ENCODE peak calls at places on chromosomes 1 and 21, in seven cellular contexts. D is ureter, G is HCT116, Y is GM04503, T is HEK293T, M is NCI-H748 treated with DMSO at 0.1 percent for 48 hours, O is iPS-NIHi11. W is an unnamed sample.

GRCh38 chr1:32761253-32761877 is 55.8 kb downstream of the YARS1 start:
- DNase-seq in D (peak), G (peak), Y (no peak), T (no peak), M (no peak), O (no peak), W (no peak)

GRCh38 chr1:202112864-202113689 is 9.6 kb upstream of the GPR37L1 start:
- DNase-seq in D (no peak), G (no peak), Y (no peak), T (no peak), M (no peak), O (peak), W (no peak)

GRCh38 chr1:160489513-160490261 is 33.4 kb downstream of the SLAMF6 start:
- DNase-seq in D (no peak), G (no peak), Y (no peak), T (no peak), M (no peak), O (no peak), W (no peak)

GRCh38 chr1:241408170-241408569 is 51.2 kb upstream of the RGS7 start:
- DNase-seq in D (no peak), G (no peak), Y (no peak), T (no peak), M (peak), O (no peak), W (no peak)

GRCh38 chr1:183021405-183022201 is 1.6 kb upstream of the LAMC1 start:
- DNase-seq in D (no peak), G (no peak), Y (no peak), T (no peak), M (no peak), O (no peak), W (no peak)

GRCh38 chr21:33578214-33578613 is 10.3 kb downstream of the DONSON start:
- DNase-seq in D (no peak), G (no peak), Y (peak), T (no peak), M (no peak), O (no peak), W (no peak)

GRCh38 chr1:59788825-59789224 is 25.9 kb upstream of the HOOK1 start:
- DNase-seq in D (no peak), G (no peak), Y (no peak), T (no peak), M (no peak), O (no peak), W (no peak)

GRCh38 chr1:223834660-223835263 is 11.0 kb downstream of the TP53BP2 start:
- DNase-seq in D (no peak), G (no peak), Y (peak), T (no peak), M (no peak), O (no peak), W (no peak)

GRCh38 chr1:118185083-118185899 is at the start of gene SPAG17:
- DNase-seq in D (peak), G (no peak), Y (no peak), T (peak), M (no peak), O (peak), W (peak)